ENCODE peak calls at places on chromosome 3, in ten cellular contexts. I, G, Y, U, C, L, D, N, Q and H are unnamed samples.

GRCh38 chr3:195583831-195584542 is at the start of gene APOD:
- DNase-seq in Q (no peak), D (no peak), C (no peak), U (no peak), Y (peak), I (no peak), N (peak), L (peak), G (no peak), H (no peak)

GRCh38 chr3:46682156-46682555 is 11.3 kb downstream of the ALS2CL start:
- DNase-seq in C (no peak), L (no peak), D (no peak), I (no peak), N (no peak), G (no peak), Y (no peak), U (no peak), Q (no peak), H (no peak)

GRCh38 chr3:127421943-127422662 is 134.3 kb upstream of the PRR20G start:
- DNase-seq in Q (no peak), N (no peak), C (no peak), D (peak), Y (no peak), L (no peak), G (no peak), U (no peak), I (no peak), H (no peak)

GRCh38 chr3:124688580-124689454 is 41.4 kb upstream of the UMPS start:
- DNase-seq in L (peak), Y (peak), C (peak), G (peak), D (peak), N (peak), Q (peak), I (peak), U (peak), H (no peak)

GRCh38 chr3:187709155-187709554 is 6.8 kb upstream of the RTP2 start:
- DNase-seq in D (peak), C (no peak), G (no peak), Y (no peak), I (no peak), Q (no peak), L (no peak), N (no peak), U (no peak), H (no peak)

GRCh38 chr3:67123914-67124313 is 125.8 kb downstream of the KBTBD8 start:
- DNase-seq in G (no peak), Y (no peak), Q (no peak), N (no peak), I (no peak), D (no peak), C (no peak), U (no peak), L (no peak), H (no peak)

GRCh38 chr3:170584585-170585007 is 1.3 kb downstream of the SLC7A14 start:
- DNase-seq in I (no peak), N (peak), C (peak), D (peak), G (no peak), U (peak), L (peak), Q (peak), Y (no peak), H (peak)

GRCh38 chr3:140432176-140432753 is 245.6 kb upstream of the TRIM42 start:
- DNase-seq in U (no peak), C (no peak), G (no peak), I (no peak), Y (peak), D (no peak), N (no peak), Q (no peak), L (peak), H (peak)

GRCh38 chr3:173267716-173268115 is 126.7 kb upstream of the SPATA16 start:
- DNase-seq in N (no peak), D (no peak), I (no peak), G (no peak), U (no peak), L (no peak), Q (no peak), Y (no peak), C (no peak), H (no peak)

GRCh38 chr3:137944593-137944992 is 65.4 kb upstream of the CLDN18 start:
- DNase-seq in Y (no peak), L (no peak), Q (no peak), G (no peak), N (no peak), C (no peak), U (no peak), I (no peak), D (no peak), H (no peak)

GRCh38 chr3:57756528-57757401 is 656 bp downstream of the SLMAP start:
- DNase-seq in G (peak), Q (peak), U (peak), C (no peak), I (no peak), D (peak), Y (peak), N (peak), L (peak), H (no peak)

GRCh38 chr3:12798559-12799179 is 2.2 kb downstream of the CAND2 start:
- DNase-seq in L (no peak), N (no peak), G (no peak), C (no peak), I (no peak), Q (no peak), Y (no peak), D (no peak), U (no peak), H (no peak)

GRCh38 chr3:126124148-126124868 is 40.4 kb upstream of the SLC41A3 start:
- DNase-seq in L (no peak), C (no peak), G (no peak), U (peak), Y (no peak), N (no peak), D (peak), I (no peak), Q (no peak), H (no peak)

GRCh38 chr3:178968996-178969700 is 102.5 kb downstream of the ZMAT3 start:
- DNase-seq in N (no peak), I (no peak), Y (no peak), C (no peak), U (no peak), D (no peak), G (no peak), L (no peak), Q (peak), H (no peak)

GRCh38 chr3:151468284-151468917 is 7.5 kb upstream of the IGSF10 start:
- DNase-seq in Q (peak), D (peak), I (peak), C (no peak), Y (peak), U (no peak), G (peak), L (peak), N (peak), H (no peak)

GRCh38 chr3:183774631-183775030 is 50.7 kb downstream of the MAP6D1 start:
- DNase-seq in Y (no peak), I (no peak), C (no peak), D (no peak), L (no peak), Q (no peak), G (no peak), N (peak), U (no peak), H (no peak)

GRCh38 chr3:13217736-13218540 is 144.7 kb upstream of the IQSEC1 start:
- DNase-seq in Y (no peak), I (no peak), C (no peak), Q (no peak), N (peak), L (no peak), U (no peak), D (no peak), G (no peak), H (no peak)

GRCh38 chr3:134350861-134351311 is 23.4 kb downstream of the AMOTL2 start:
- DNase-seq in L (no peak), N (no peak), U (peak), G (no peak), D (no peak), Q (no peak), Y (no peak), C (no peak), I (no peak), H (no peak)

GRCh38 chr3:190125669-190126068 is 5.0 kb upstream of the P3H2 start:
- DNase-seq in D (no peak), N (no peak), I (no peak), G (no peak), U (no peak), L (no peak), Q (no peak), Y (no peak), C (no peak), H (no peak)

GRCh38 chr3:123083446-123084124 is 16.8 kb downstream of the PDIA5 start:
- DNase-seq in N (peak), G (no peak), D (no peak), Q (no peak), Y (no peak), L (peak), C (no peak), U (no peak), I (no peak), H (no peak)

GRCh38 chr3:17852217-17852616 is 109.8 kb upstream of the TBC1D5 start:
- DNase-seq in Y (no peak), U (no peak), I (no peak), Q (no peak), D (no peak), G (no peak), C (no peak), N (no peak), L (no peak), H (no peak)

GRCh38 chr3:78718707-78719106 is 1049.1 kb downstream of the ROBO1 start:
- DNase-seq in C (no peak), I (no peak), Q (no peak), Y (no peak), U (no peak), D (no peak), N (no peak), L (no peak), G (no peak), H (no peak)

GRCh38 chr3:112628038-112628437 is 12.9 kb downstream of the CCDC80 start:
- DNase-seq in I (no peak), N (no peak), U (no peak), G (no peak), Y (peak), D (no peak), Q (no peak), L (no peak), C (no peak), H (no peak)

GRCh38 chr3:140630366-140630765 is 47.5 kb upstream of the TRIM42 start:
- DNase-seq in N (peak), Q (no peak), L (no peak), Y (no peak), I (no peak), U (no peak), C (no peak), D (no peak), G (no peak), H (no peak)